ENCODE peak calls at places on chromosomes 11 and 22, in seven cellular contexts. M is right lobe of liver, N is endothelial cell of umbilical vein, P is heart left ventricle, A is GM12891, H is A549, E is body of pancreas. C is an unnamed sample.

GRCh38 chr11:83648610-83649467 is 362.7 kb upstream of the CCDC90B start:
- DNase-seq in M (no peak), H (peak), E (no peak), P (no peak), N (no peak), A (no peak), C (no peak)

GRCh38 chr22:22881116-22882032 is 6.2 kb upstream of the IGLL5 start:
- DNase-seq in M (no peak), H (no peak), E (no peak), N (no peak), A (no peak), P (no peak), C (no peak)

GRCh38 chr11:7596975-7597391 is 76.3 kb downstream of the CYB5R2 start:
- DNase-seq in A (no peak), P (no peak), E (peak), M (no peak), N (no peak), H (no peak), C (no peak)

GRCh38 chr11:19597194-19597593 is 115.4 kb upstream of the NAV2 start:
- DNase-seq in H (no peak), P (no peak), N (peak), E (no peak), A (no peak), M (no peak), C (peak)

GRCh38 chr11:100876826-100877545 is 189.9 kb downstream of the ARHGAP42 start:
- DNase-seq in A (no peak), P (no peak), H (peak), M (no peak), E (no peak), N (peak), C (peak)

GRCh38 chr11:70877151-70877550 is 375.2 kb downstream of the SHANK2 start:
- DNase-seq in E (no peak), A (no peak), M (no peak), H (no peak), P (no peak), N (no peak), C (no peak)

GRCh38 chr22:30944986-30945385 is 23.6 kb downstream of the MORC2 start:
- DNase-seq in A (no peak), E (no peak), H (no peak), P (no peak), N (no peak), M (no peak), C (no peak)

GRCh38 chr11:34263462-34264186 is 94.2 kb downstream of the ABTB2 start:
- DNase-seq in M (peak), N (no peak), E (peak), P (peak), A (no peak), H (peak), C (peak)

GRCh38 chr22:50585238-50585637 is 2.6 kb upstream of the CHKB start:
- DNase-seq in E (no peak), M (no peak), H (no peak), N (no peak), A (no peak), P (peak), C (no peak)

GRCh38 chr11:68684385-68685356 is at the start of gene GAL:
- DNase-seq in H (no peak), M (no peak), N (no peak), A (no peak), P (no peak), E (peak), C (no peak)

GRCh38 chr11:100753144-100753543 is 66.1 kb downstream of the ARHGAP42 start:
- DNase-seq in A (no peak), E (no peak), H (no peak), N (no peak), M (no peak), P (no peak), C (no peak)

GRCh38 chr22:33666661-33667619 is 253.3 kb downstream of the LARGE1 start:
- DNase-seq in P (no peak), M (no peak), E (no peak), H (no peak), N (no peak), A (no peak), C (no peak)

GRCh38 chr11:46520971-46521745 is 72.7 kb downstream of the AMBRA1 start:
- DNase-seq in N (peak), A (no peak), P (no peak), H (no peak), M (no peak), E (no peak), C (peak)

GRCh38 chr11:105609832-105610781 is at the start of gene GRIA4:
- DNase-seq in E (peak), A (no peak), P (peak), N (peak), M (peak), H (peak), C (no peak)

GRCh38 chr11:4983851-4984250 is 10.8 kb upstream of the OR51L1 start:
- DNase-seq in E (peak), P (no peak), M (no peak), A (no peak), H (no peak), N (no peak), C (no peak)

GRCh38 chr11:23022854-23023253 is 162.6 kb upstream of the CCDC179 start:
- DNase-seq in A (no peak), P (no peak), M (no peak), H (no peak), E (no peak), N (no peak), C (no peak)

GRCh38 chr22:37442537-37442936 is 15.3 kb upstream of the ELFN2 start:
- DNase-seq in N (no peak), M (no peak), H (peak), A (no peak), P (peak), E (no peak), C (no peak)

GRCh38 chr11:106278391-106278790 is 200.9 kb downstream of the AASDHPPT start:
- DNase-seq in N (no peak), M (no peak), P (no peak), E (no peak), A (no peak), H (no peak), C (no peak)

GRCh38 chr22:36193171-36193570 is 8.4 kb downstream of the APOL4 start:
- DNase-seq in E (no peak), M (no peak), A (no peak), N (peak), H (no peak), P (no peak), C (no peak)

GRCh38 chr11:115701284-115701875 is 197.2 kb upstream of the CADM1 start:
- DNase-seq in E (no peak), A (no peak), H (no peak), N (no peak), M (no peak), P (peak), C (no peak)

GRCh38 chr11:67277231-67277961 is 11.1 kb downstream of the GRK2 start:
- DNase-seq in E (peak), P (peak), M (peak), N (peak), H (no peak), A (peak), C (peak)

GRCh38 chr11:119338946-119339580 is 1.6 kb downstream of the C1QTNF5 start:
- DNase-seq in M (no peak), H (no peak), A (no peak), N (peak), P (peak), E (peak), C (no peak)

GRCh38 chr11:60069471-60069870 is 13.0 kb downstream of the MS4A3 start:
- DNase-seq in P (no peak), A (no peak), N (no peak), E (no peak), M (no peak), H (no peak), C (no peak)

GRCh38 chr11:11843233-11843632 is 1.5 kb downstream of the USP47 start:
- DNase-seq in A (no peak), H (peak), E (no peak), M (no peak), P (no peak), N (peak), C (no peak)
- TF ChIP-seq POLR2A in A (no peak), H (no peak), E (no peak), M (peak), P (no peak), N (no peak), C (no peak)

GRCh38 chr11:65501005-65501529 is 2.2 kb downstream of the MALAT1 start:
- DNase-seq in M (no peak), E (no peak), H (no peak), P (no peak), N (no peak), A (no peak), C (no peak)
- TF ChIP-seq POLR2A in M (no peak), E (no peak), H (no peak), P (no peak), N (no peak), A (peak), C (no peak)

GRCh38 chr22:17083255-17083654 is 1.5 kb upstream of the IL17RA start:
- DNase-seq in A (no peak), N (no peak), P (no peak), E (no peak), M (no peak), H (no peak), C (no peak)

GRCh38 chr22:17086301-17086700 is 1.5 kb downstream of the IL17RA start:
- DNase-seq in N (no peak), H (no peak), E (no peak), P (no peak), M (no peak), A (no peak), C (no peak)

GRCh38 chr22:17085277-17086091 is 684 bp downstream of the IL17RA start:
- DNase-seq in H (no peak), E (peak), N (no peak), P (peak), A (no peak), M (peak), C (no peak)

GRCh38 chr22:17083811-17084540 is 824 bp upstream of the IL17RA start:
- DNase-seq in P (peak), E (no peak), N (no peak), M (no peak), A (no peak), H (no peak), C (no peak)

GRCh38 chr22:17084554-17085276 is at the start of gene IL17RA:
- DNase-seq in H (peak), P (peak), E (peak), A (peak), M (peak), N (peak), C (peak)
- TF ChIP-seq POLR2A in H (peak), P (no peak), E (peak), A (peak), M (peak), N (peak), C (peak)

GRCh38 chr11:61803889-61804647 is 11.4 kb downstream of the FEN1 start:
- DNase-seq in M (peak), H (no peak), E (no peak), P (peak), N (no peak), A (no peak), C (no peak)
- TF ChIP-seq POLR2A in M (no peak), H (no peak), E (no peak), P (no peak), N (no peak), A (no peak), C (no peak)

DNA sequence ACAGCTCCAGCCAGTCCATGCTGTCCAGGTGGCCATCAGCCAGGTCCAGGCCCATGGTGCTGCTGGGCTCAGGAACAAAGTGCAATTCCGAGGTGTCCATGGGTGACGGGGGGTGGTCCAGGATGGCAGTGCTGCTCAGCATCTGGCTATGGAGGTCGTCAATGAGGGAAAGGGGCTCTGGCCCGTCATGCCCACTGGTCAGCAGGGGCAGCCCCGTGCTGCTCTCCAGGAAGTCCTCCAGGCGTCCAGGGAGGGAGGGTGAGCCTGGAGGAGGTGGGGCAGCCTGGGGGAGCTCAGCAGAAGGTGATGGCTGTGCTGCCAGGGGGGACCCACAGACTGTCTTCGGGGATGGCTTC is 41.1 kb downstream of the SGSM3 start:
- DNase-seq in N (no peak), E (no peak), H (no peak), M (no peak), A (no peak), P (no peak), C (no peak)
- TF ChIP-seq POLR2A in N (no peak), E (no peak), H (no peak), M (no peak), A (no peak), P (no peak), C (no peak)

GRCh38 chr11:63888170-63889086 is 28.5 kb downstream of the RCOR2 start:
- DNase-seq in H (peak), M (peak), E (peak), A (peak), P (peak), N (peak), C (no peak)
- TF ChIP-seq POLR2A in H (no peak), M (no peak), E (no peak), A (peak), P (no peak), N (no peak), C (no peak)

GRCh38 chr11:798093-798713 is at the start of gene SLC25A22:
- DNase-seq in M (peak), H (peak), N (peak), A (peak), P (peak), E (peak), C (no peak)
- TF ChIP-seq POLR2A in M (no peak), H (peak), N (no peak), A (no peak), P (no peak), E (no peak), C (peak)

GRCh38 chr11:2576116-2576515 is 123.7 kb downstream of the KCNQ1OT1 start:
- DNase-seq in P (peak), E (peak), N (no peak), A (no peak), M (peak), H (no peak), C (no peak)

GRCh38 chr11:2575611-2576051 is 124.2 kb downstream of the KCNQ1OT1 start:
- DNase-seq in N (no peak), E (peak), P (peak), H (no peak), A (no peak), M (peak), C (no peak)

GRCh38 chr11:2573240-2574042 is 126.4 kb downstream of the KCNQ1OT1 start:
- DNase-seq in A (no peak), M (peak), N (no peak), P (peak), H (no peak), E (peak), C (no peak)

GRCh38 chr11:2574043-2574552 is 125.7 kb downstream of the KCNQ1OT1 start:
- DNase-seq in N (no peak), E (peak), H (no peak), P (peak), M (peak), A (no peak), C (no peak)

DNA sequence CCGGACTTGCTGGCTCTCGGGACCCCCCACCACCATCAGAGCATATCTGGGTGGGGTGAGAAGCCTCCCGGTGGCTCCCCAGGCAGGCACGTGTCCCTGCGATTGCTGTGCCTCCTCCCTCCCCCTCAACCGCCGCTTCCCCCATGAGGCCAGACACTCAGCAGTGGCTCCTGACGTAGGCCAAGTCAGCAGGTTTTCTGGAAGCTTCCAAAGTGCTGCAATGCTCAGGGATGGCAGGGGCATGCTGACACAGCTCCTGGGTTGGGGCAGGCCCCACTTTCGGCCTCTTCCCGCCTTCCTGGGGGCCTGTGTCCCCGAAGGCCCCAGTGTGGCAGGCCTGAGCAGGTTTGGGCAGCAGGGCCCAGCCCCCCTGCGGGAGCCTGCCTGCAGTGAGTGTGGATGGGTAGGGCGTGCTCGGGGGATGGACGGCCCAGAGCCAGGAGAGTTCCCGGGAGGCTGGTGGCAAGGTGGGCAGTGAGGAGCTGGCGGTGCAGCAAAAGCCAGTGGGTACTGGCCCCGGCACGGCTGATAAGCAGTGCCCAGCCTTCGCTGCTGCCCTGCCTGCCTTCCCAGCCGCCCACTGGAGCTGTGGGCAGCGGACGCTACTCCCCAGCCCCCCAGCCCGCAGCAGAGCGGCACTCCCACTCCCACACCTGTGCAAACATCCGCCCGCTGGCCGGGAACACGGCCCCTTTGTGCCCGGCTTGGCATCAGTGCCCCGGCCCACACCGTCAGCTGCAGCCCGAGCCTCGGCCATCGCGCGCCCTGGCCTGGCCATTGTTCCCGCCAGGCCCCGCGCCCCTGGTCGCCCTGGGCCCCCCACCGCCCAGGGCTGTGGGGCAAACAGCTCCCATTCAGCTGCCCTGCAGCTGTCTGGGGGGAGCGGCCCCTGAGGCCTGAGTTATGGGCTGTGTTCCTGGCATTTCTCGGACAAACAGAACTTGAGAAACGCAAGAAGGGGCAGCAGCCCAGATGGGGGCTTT is 125.0 kb downstream of the KCNQ1OT1 start:
- DNase-seq in P (peak), A (no peak), M (peak), E (peak), N (no peak), H (no peak), C (no peak)
- TF ChIP-seq POLR2A in P (no peak), A (no peak), M (no peak), E (no peak), N (no peak), H (no peak), C (no peak)

DNA sequence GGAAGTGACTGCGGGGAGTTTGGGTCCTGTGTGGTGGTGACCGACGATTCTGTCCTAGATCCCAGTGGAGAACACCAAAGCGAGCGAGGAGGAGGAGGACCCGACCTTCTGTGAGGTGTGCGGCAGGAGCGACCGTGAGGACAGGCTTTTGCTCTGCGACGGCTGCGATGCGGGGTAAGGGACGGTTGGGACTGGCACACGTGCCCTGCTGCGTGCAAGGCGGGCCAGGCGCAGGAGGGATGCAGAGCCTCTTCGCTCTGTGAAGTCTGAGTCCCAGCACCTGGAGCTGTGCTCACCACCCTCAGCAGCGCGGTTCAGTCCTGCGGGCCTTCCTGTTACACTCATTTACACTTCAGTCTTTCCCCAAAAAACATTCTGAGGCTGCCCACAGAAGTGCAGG is 16.2 kb downstream of the PHRF1 start:
- DNase-seq in P (no peak), N (no peak), H (no peak), M (no peak), A (no peak), E (no peak), C (no peak)
- TF ChIP-seq POLR2A in P (no peak), N (no peak), H (no peak), M (no peak), A (no peak), E (no peak), C (no peak)

GRCh38 chr22:24981656-24982055 is 29.1 kb downstream of the KIAA1671 start:
- DNase-seq in M (no peak), A (no peak), E (no peak), P (no peak), H (no peak), N (no peak), C (no peak)
- TF ChIP-seq POLR2A in M (no peak), A (no peak), E (no peak), P (no peak), H (no peak), N (no peak), C (no peak)

C was measured in H54.